ENCODE peak calls at places on chromosomes 3 and 15, in four cellular contexts. H is Peyer's patch, Z is breast epithelium, D is lower leg skin. J is an unnamed sample.

GRCh38 chr3:12991861-12992281 is 81.4 kb downstream of the IQSEC1 start:
- DNase-seq in Z (no peak), H (no peak), D (no peak), J (no peak)

GRCh38 chr3:113223831-113224240 is 12.5 kb downstream of the BOC start:
- DNase-seq in Z (no peak), H (no peak), D (peak), J (peak)

GRCh38 chr15:44738340-44738984 is 2.1 kb downstream of the TRIM69 start:
- DNase-seq in H (no peak), Z (no peak), D (no peak), J (no peak)

GRCh38 chr3:190117995-190118394 is 2.7 kb downstream of the P3H2 start:
- DNase-seq in D (no peak), Z (no peak), H (no peak), J (no peak)

GRCh38 chr3:162367443-162368132 is 871.0 kb downstream of the OTOL1 start:
- DNase-seq in H (no peak), Z (no peak), D (no peak), J (no peak)

GRCh38 chr15:53122818-53123217 is 332.7 kb upstream of the ONECUT1 start:
- DNase-seq in D (no peak), Z (no peak), H (no peak), J (no peak)

GRCh38 chr15:66292261-66293084 is 895 bp upstream of the DIS3L start:
- DNase-seq in Z (no peak), H (no peak), D (peak), J (no peak)

GRCh38 chr3:71099997-71100719 is 483.4 kb downstream of the FOXP1 start:
- DNase-seq in D (no peak), Z (no peak), H (no peak), J (no peak)

GRCh38 chr3:11015369-11015768 is 22.8 kb downstream of the SLC6A1 start:
- DNase-seq in Z (no peak), H (no peak), D (no peak), J (no peak)

GRCh38 chr3:195071011-195071728 is 199.8 kb downstream of the XXYLT1 start:
- DNase-seq in D (peak), Z (peak), H (peak), J (no peak)

GRCh38 chr3:47440131-47440530 is 35.6 kb downstream of the SCAP start:
- DNase-seq in H (no peak), D (peak), Z (no peak), J (no peak)

GRCh38 chr3:73605388-73605787 is 19.4 kb downstream of the PDZRN3 start:
- DNase-seq in Z (no peak), D (no peak), H (no peak), J (no peak)

GRCh38 chr3:128584412-128585020 is 66.1 kb downstream of the RPN1 start:
- DNase-seq in Z (peak), H (peak), D (no peak), J (no peak)

GRCh38 chr3:6105187-6105586 is 755.7 kb upstream of the GRM7 start:
- DNase-seq in D (no peak), Z (no peak), H (no peak), J (no peak)

GRCh38 chr3:14317057-14317553 is 85.3 kb upstream of the SLC6A6 start:
- DNase-seq in Z (no peak), H (no peak), D (no peak), J (no peak)

GRCh38 chr3:4744405-4745239 is 234.6 kb upstream of the BHLHE40 start:
- DNase-seq in H (no peak), Z (no peak), D (peak), J (no peak)

GRCh38 chr3:116614795-116615362 is 94.7 kb upstream of the TUSC7 start:
- DNase-seq in H (no peak), D (no peak), Z (no peak), J (no peak)

GRCh38 chr15:77818484-77819270 is 186.0 kb upstream of the LINGO1 start:
- DNase-seq in Z (no peak), H (no peak), D (no peak), J (no peak)

GRCh38 chr3:33438284-33438668 is 1.9 kb downstream of the UBP1 start:
- DNase-seq in H (no peak), D (no peak), Z (no peak), J (no peak)

GRCh38 chr3:105715372-105715771 is 153.4 kb downstream of the CBLB start:
- DNase-seq in H (no peak), Z (no peak), D (no peak), J (no peak)

GRCh38 chr3:33221241-33221640 is 2.6 kb upstream of the SUSD5 start:
- DNase-seq in Z (no peak), D (no peak), H (no peak), J (no peak)

GRCh38 chr15:77486542-77487478 is 66.1 kb downstream of the HMG20A start:
- DNase-seq in H (no peak), Z (no peak), D (no peak), J (no peak)

GRCh38 chr3:142319094-142319493 is 93.7 kb upstream of the GK5 start:
- DNase-seq in H (no peak), Z (no peak), D (no peak), J (no peak)

GRCh38 chr3:114319453-114319852 is 25.6 kb downstream of the TIGIT start:
- DNase-seq in Z (no peak), D (no peak), H (no peak), J (no peak)

GRCh38 chr3:115415246-115415645 is 208.1 kb upstream of the GAP43 start:
- DNase-seq in H (no peak), D (no peak), Z (no peak), J (no peak)

GRCh38 chr3:122555275-122556071 is 8.6 kb downstream of the PARP9 start:
- DNase-seq in H (no peak), D (no peak), Z (no peak), J (no peak)

GRCh38 chr3:165644331-165644730 is 192.9 kb downstream of the BCHE start:
- DNase-seq in D (no peak), Z (no peak), H (no peak), J (no peak)

GRCh38 chr3:7190094-7190493 is 329.2 kb downstream of the GRM7 start:
- DNase-seq in H (no peak), Z (no peak), D (no peak), J (no peak)

GRCh38 chr15:101651753-101652097 is 456 bp downstream of the TM2D3 start:
- DNase-seq in Z (peak), H (no peak), D (no peak), J (no peak)

GRCh38 chr3:108091498-108092259 is 848 bp upstream of the CD47 start:
- DNase-seq in H (peak), Z (no peak), D (no peak), J (no peak)

GRCh38 chr3:43786953-43787305 is 96.2 kb downstream of the ABHD5 start:
- DNase-seq in Z (no peak), D (no peak), H (no peak), J (no peak)

DNA sequence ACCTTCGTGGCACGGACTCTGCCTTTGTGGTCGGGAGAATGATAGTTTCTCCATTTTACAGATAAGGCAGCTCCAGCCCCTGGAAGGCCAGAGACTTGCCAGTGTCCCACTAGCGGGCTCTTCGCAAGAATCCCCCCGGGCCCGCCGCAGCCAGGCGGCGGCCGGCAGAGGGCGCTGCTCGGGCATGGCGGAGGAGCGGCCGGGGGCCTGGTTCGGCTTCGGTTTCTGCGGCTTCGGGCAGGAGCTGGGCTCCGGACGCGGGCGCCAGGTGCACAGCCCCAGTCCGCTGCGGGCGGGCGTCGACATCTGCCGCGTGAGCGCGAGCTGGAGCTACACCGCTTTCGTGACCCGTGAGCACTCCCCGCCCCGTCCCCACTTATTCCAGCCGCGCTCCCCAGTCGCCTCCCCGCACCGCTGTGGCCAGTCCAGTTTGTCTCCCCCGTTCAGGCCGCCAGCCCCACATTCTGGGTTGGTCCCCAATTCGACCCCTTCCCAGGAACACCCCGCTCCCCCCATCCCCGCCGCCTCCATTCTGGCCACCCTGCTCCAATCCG is 1.9 kb downstream of the RCCD1 start:
- DNase-seq in H (peak), D (peak), Z (peak), J (peak)
- TF ChIP-seq POLR2A in H (no peak), D (no peak), Z (no peak), J (no peak)

GRCh38 chr3:42778644-42779043 is 5.6 kb upstream of the CCDC13 start:
- DNase-seq in D (no peak), Z (no peak), H (no peak), J (no peak)

GRCh38 chr3:42786631-42787030 is 13.6 kb upstream of the CCDC13 start:
- DNase-seq in D (no peak), Z (no peak), H (no peak), J (no peak)

GRCh38 chr3:42786212-42786611 is 13.2 kb upstream of the CCDC13 start:
- DNase-seq in Z (no peak), H (no peak), D (no peak), J (no peak)

GRCh38 chr3:42780398-42780797 is 7.3 kb upstream of the CCDC13 start:
- DNase-seq in D (no peak), H (no peak), Z (no peak), J (no peak)

DNA sequence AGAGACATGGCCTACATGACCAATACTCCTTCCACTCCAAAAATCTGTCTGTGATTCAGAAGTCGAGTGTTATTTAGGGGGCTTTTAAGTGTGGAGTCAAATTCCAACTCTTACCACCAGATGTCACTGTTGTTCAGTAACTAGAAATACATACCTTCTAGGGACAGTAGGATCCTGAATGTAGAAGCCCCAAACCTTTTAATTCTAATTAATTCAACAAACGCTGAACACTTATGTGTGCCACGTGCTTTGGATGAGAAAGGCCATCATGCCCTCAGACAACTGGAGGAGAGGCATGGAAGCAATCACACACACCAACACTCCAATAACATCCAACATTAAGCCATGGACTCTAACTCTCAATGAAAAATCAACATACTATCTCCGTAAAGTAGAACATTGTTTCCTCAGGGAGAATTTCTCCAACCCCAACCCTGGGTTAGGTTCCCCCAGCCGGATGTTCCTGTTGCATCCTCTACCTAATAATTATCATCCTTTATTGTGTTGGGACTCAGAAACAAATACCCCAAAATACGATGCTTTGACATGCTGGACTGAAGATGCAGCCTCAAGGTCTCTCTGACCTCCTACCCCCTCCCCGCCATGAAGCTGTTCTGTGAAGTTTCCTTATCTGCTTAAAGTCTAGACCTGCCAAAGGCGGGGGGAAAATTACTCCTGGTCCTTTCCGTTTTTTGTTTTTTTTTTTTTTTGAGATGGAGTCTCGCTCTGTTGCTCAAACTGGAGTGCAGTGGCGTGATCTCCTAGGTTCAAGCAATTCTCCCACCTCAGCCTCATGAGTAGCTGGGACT is 8.0 kb upstream of the CCDC13 start:
- DNase-seq in H (no peak), Z (no peak), D (no peak), J (no peak)
- TF ChIP-seq POLR2A in H (no peak), Z (no peak), D (no peak), J (no peak)

DNA sequence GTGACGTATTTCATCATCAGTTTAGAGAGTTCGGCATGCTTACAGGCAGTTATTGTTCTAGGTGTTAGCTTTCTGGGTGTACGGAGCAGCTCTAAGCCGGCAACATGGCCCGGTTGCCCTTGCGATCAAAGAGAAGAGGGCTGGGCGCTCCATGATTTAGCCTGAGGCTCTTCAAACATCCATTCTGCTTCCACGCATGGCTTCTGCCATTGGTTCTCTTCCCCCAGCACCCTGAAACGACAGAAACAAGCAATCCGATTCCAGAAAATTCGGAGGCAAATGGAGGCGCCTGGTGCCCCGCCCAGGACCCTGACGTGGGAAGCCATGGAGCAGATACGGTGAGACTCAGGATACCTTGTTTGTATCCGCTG is 574 bp downstream of the NGRN start:
- DNase-seq in Z (no peak), H (peak), D (no peak), J (no peak)
- TF ChIP-seq POLR2A in Z (no peak), H (no peak), D (no peak), J (no peak)

GRCh38 chr3:183447206-183448001 is 19.0 kb upstream of the MCF2L2 start:
- DNase-seq in Z (peak), D (peak), H (peak), J (peak)
- TF ChIP-seq POLR2A in Z (no peak), D (no peak), H (peak), J (peak)